ENCODE peak calls at places on chromosomes 13 and 19, in nine cellular contexts. U, P, F, I, S, A, N, C and X are unnamed samples.

GRCh38 chr19:6696239-6696820 is 24.1 kb downstream of the C3 start:
- DNase-seq in U (no peak), P (no peak), F (no peak), I (no peak), S (no peak), A (no peak), N (no peak), C (no peak), X (no peak)

GRCh38 chr13:72463561-72463960 is 263.9 kb downstream of the MZT1 start:
- DNase-seq in U (no peak), P (no peak), F (no peak), I (no peak), S (no peak), A (no peak), N (no peak), C (no peak), X (no peak)

GRCh38 chr19:49642488-49643035 is 553 bp downstream of the SCAF1 start:
- DNase-seq in U (no peak), P (no peak), F (no peak), I (no peak), S (no peak), A (no peak), N (no peak), C (no peak), X (no peak)

GRCh38 chr19:51807111-51807701 is 12.2 kb downstream of the FPR3 start:
- DNase-seq in U (no peak), P (no peak), F (no peak), I (peak), S (no peak), A (no peak), N (no peak), C (no peak), X (no peak)

GRCh38 chr13:81916471-81916870 is 1575.5 kb upstream of the SPRY2 start:
- DNase-seq in U (no peak), P (no peak), F (no peak), I (no peak), S (no peak), A (no peak), N (no peak), C (no peak), X (no peak)

GRCh38 chr13:27339299-27339698 is 68.7 kb downstream of the RASL11A start:
- DNase-seq in U (peak), P (no peak), F (peak), I (no peak), S (no peak), A (no peak), N (peak), C (no peak), X (no peak)

GRCh38 chr13:28684257-28684656 is 25.3 kb downstream of the POMP start:
- DNase-seq in U (no peak), P (no peak), F (no peak), I (peak), S (no peak), A (no peak), N (no peak), C (no peak), X (no peak)

GRCh38 chr19:49858591-49858985 is 7.6 kb downstream of the PTOV1 start:
- DNase-seq in U (no peak), P (peak), F (no peak), I (no peak), S (no peak), A (peak), N (no peak), C (no peak), X (no peak)

GRCh38 chr13:102825921-102826706 is 19.7 kb upstream of the ERCC5 start:
- DNase-seq in U (peak), P (no peak), F (no peak), I (no peak), S (no peak), A (no peak), N (no peak), C (no peak), X (no peak)

GRCh38 chr19:46487178-46487801 is 8.4 kb downstream of the PNMA8B start:
- DNase-seq in U (peak), P (no peak), F (no peak), I (no peak), S (no peak), A (no peak), N (no peak), C (no peak), X (no peak)

GRCh38 chr19:55488986-55489710 is 912 bp downstream of the SSC5D start:
- DNase-seq in U (no peak), P (no peak), F (no peak), I (peak), S (no peak), A (peak), N (no peak), C (no peak), X (no peak)

GRCh38 chr13:97849305-97849704 is 104.2 kb upstream of the IPO5 start:
- DNase-seq in U (peak), P (no peak), F (no peak), I (no peak), S (peak), A (no peak), N (no peak), C (no peak), X (no peak)

GRCh38 chr19:47324502-47324901 is 7.5 kb upstream of the C5AR2 start:
- DNase-seq in U (peak), P (no peak), F (no peak), I (peak), S (no peak), A (peak), N (no peak), C (no peak), X (no peak)

GRCh38 chr19:29771708-29772415 is 39.9 kb upstream of the CCNE1 start:
- DNase-seq in U (peak), P (no peak), F (peak), I (no peak), S (peak), A (peak), N (peak), C (no peak), X (peak)

GRCh38 chr13:28494861-28495585 is at the start of gene FLT1:
- DNase-seq in U (peak), P (no peak), F (no peak), I (no peak), S (no peak), A (peak), N (no peak), C (no peak), X (peak)

GRCh38 chr19:50311723-50312635 is 17.2 kb downstream of the KCNC3 start:
- DNase-seq in U (no peak), P (no peak), F (no peak), I (no peak), S (no peak), A (peak), N (no peak), C (no peak), X (no peak)

GRCh38 chr13:99312493-99312883 is 5.3 kb upstream of the GPR183 start:
- DNase-seq in U (no peak), P (peak), F (no peak), I (peak), S (no peak), A (peak), N (no peak), C (no peak), X (no peak)

GRCh38 chr13:51912091-51912490 is 50.3 kb downstream of the CCDC70 start:
- DNase-seq in U (no peak), P (no peak), F (no peak), I (no peak), S (peak), A (no peak), N (no peak), C (no peak), X (no peak)

GRCh38 chr19:4676955-4677731 is 7.0 kb upstream of the MYDGF start:
- DNase-seq in U (peak), P (no peak), F (peak), I (peak), S (no peak), A (peak), N (no peak), C (no peak), X (peak)

GRCh38 chr19:48490980-48491792 is 20.4 kb downstream of the LMTK3 start:
- DNase-seq in U (no peak), P (no peak), F (peak), I (peak), S (no peak), A (no peak), N (peak), C (no peak), X (peak)

GRCh38 chr19:3479819-3480215 is 508 bp downstream of the SMIM24 start:
- DNase-seq in U (no peak), P (no peak), F (no peak), I (peak), S (no peak), A (no peak), N (peak), C (no peak), X (no peak)

GRCh38 chr13:27404680-27405079 is 19.7 kb upstream of the GTF3A start:
- DNase-seq in U (no peak), P (no peak), F (no peak), I (peak), S (no peak), A (no peak), N (no peak), C (no peak), X (no peak)

GRCh38 chr13:51585234-51585672 is 991 bp downstream of the WDFY2 start:
- DNase-seq in U (peak), P (no peak), F (no peak), I (no peak), S (no peak), A (no peak), N (no peak), C (no peak), X (no peak)

GRCh38 chr19:18868380-18869230 is 27.4 kb downstream of the CERS1 start:
- DNase-seq in U (no peak), P (no peak), F (no peak), I (no peak), S (no peak), A (no peak), N (no peak), C (no peak), X (no peak)

GRCh38 chr19:53771133-53771532 is 53.0 kb downstream of the NLRP12 start:
- DNase-seq in U (no peak), P (no peak), F (no peak), I (no peak), S (no peak), A (no peak), N (no peak), C (no peak), X (no peak)

GRCh38 chr13:94620286-94620896 is 18.7 kb downstream of the GPR180 start:
- DNase-seq in U (peak), P (no peak), F (no peak), I (no peak), S (peak), A (no peak), N (no peak), C (no peak), X (no peak)

GRCh38 chr13:51848674-51849073 is 3.7 kb upstream of the TMEM272 start:
- DNase-seq in U (peak), P (no peak), F (no peak), I (no peak), S (no peak), A (no peak), N (no peak), C (no peak), X (no peak)

GRCh38 chr19:55494172-55494761 is 6.0 kb downstream of the SSC5D start:
- DNase-seq in U (no peak), P (no peak), F (no peak), I (no peak), S (no peak), A (peak), N (no peak), C (no peak), X (no peak)

GRCh38 chr19:54523403-54523802 is 20.8 kb downstream of the LAIR2 start:
- DNase-seq in U (peak), P (no peak), F (peak), I (no peak), S (no peak), A (no peak), N (no peak), C (no peak), X (no peak)